ENCODE peak calls at places on chromosomes 6 and 20, in seven cellular contexts. Z is PC-3, C is GM23248, I is right cardiac atrium, H is fibroblast of lung, W is Peyer's patch, K is small intestine. O is an unnamed sample. For H3K4me1, the result is how much of the 10 kb centered on the place peaks cover.

GRCh38 chr6:13677878-13678254 is 33.8 kb downstream of the RANBP9 start:
- DNase-seq in I (no peak), C (no peak), H (no peak), K (peak), Z (no peak), W (no peak), O (no peak)

GRCh38 chr6:111407686-111408085 is 75.3 kb downstream of the REV3L start:
- DNase-seq in H (no peak), C (no peak), I (no peak), K (no peak), Z (no peak), W (no peak), O (no peak)

GRCh38 chr6:151005896-151006632 is 140.6 kb downstream of the MTHFD1L start:
- DNase-seq in K (no peak), I (no peak), Z (no peak), C (no peak), H (no peak), W (no peak), O (no peak)

GRCh38 chr6:9494864-9495263 is 920.0 kb downstream of the TFAP2A start:
- DNase-seq in H (peak), Z (no peak), W (no peak), I (no peak), K (no peak), C (peak), O (no peak)

GRCh38 chr20:58471161-58471834 is 43.9 kb downstream of the APCDD1L start:
- DNase-seq in I (peak), K (no peak), Z (no peak), W (no peak), C (peak), H (peak), O (no peak)

GRCh38 chr20:54356726-54357235 is 118.6 kb upstream of the DOK5 start:
- DNase-seq in I (no peak), Z (no peak), C (peak), W (no peak), K (no peak), H (peak), O (no peak)

GRCh38 chr6:100392423-100392822 is 72.3 kb downstream of the SIM1 start:
- DNase-seq in I (no peak), Z (no peak), K (no peak), H (no peak), C (no peak), W (no peak), O (no peak)

GRCh38 chr6:118986312-118986711 is 51.4 kb upstream of the MCM9 start:
- DNase-seq in K (no peak), Z (no peak), I (no peak), H (no peak), C (no peak), W (no peak), O (no peak)

GRCh38 chr6:144321839-144322591 is 36.9 kb downstream of the UTRN start:
- DNase-seq in W (no peak), Z (peak), K (no peak), H (peak), I (no peak), C (peak), O (no peak)

GRCh38 chr6:71236926-71237425 is 51.6 kb upstream of the OGFRL1 start:
- DNase-seq in W (no peak), I (no peak), C (no peak), Z (no peak), H (no peak), K (no peak), O (no peak)

GRCh38 chr6:108179741-108180140 is 13.9 kb downstream of the NR2E1 start:
- DNase-seq in W (no peak), H (no peak), I (no peak), C (no peak), K (no peak), Z (no peak), O (no peak)

GRCh38 chr20:56222945-56223344 is 25.6 kb upstream of the MC3R start:
- DNase-seq in H (no peak), I (no peak), K (no peak), Z (no peak), W (no peak), C (peak), O (no peak)

GRCh38 chr6:30829016-30829415 is 55.3 kb upstream of the DDR1 start:
- DNase-seq in W (no peak), H (no peak), I (no peak), K (no peak), C (no peak), Z (no peak), O (no peak)

GRCh38 chr6:30828027-30828962 is 56.0 kb upstream of the DDR1 start:
- DNase-seq in W (peak), H (peak), Z (peak), I (peak), C (peak), K (peak), O (peak)

GRCh38 chr6:30832864-30833263 is 51.5 kb upstream of the DDR1 start:
- DNase-seq in Z (no peak), W (no peak), I (no peak), C (no peak), H (no peak), K (no peak), O (no peak)

GRCh38 chr6:30829639-30830250 is 54.6 kb upstream of the DDR1 start:
- DNase-seq in H (no peak), W (no peak), Z (peak), I (no peak), K (no peak), C (no peak), O (no peak)

DNA sequence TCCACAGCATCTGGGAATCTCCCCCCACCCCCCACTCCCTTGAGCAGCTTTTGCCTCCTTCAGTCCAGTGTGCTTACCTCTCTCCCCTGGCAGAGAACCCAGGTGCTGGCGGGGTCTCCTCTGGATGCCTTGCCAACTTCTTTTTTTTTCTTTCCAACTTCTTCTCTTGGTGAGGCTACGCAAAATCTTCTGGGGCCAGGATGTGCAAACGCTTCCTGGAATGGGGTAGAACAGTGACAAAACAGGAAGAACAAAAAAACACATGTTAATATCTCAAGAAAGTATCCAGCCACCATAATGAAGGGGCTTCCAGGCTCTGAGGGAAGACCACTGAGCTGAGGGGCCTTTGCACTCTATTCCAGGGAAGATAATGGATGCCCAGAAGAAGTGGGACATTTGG is 53.9 kb upstream of the DDR1 start:
- DNase-seq in K (no peak), I (no peak), H (no peak), C (no peak), Z (no peak), W (peak), O (no peak)
- H3K4me1 ChIP-seq in K (under half), I (under half), H (under half), C (under half), Z (under half), W (under half), O (under half)

GRCh38 chr6:30684386-30685156 is 1.9 kb downstream of the PPP1R18 start:
- DNase-seq in H (peak), I (peak), Z (no peak), K (peak), C (peak), W (peak), O (peak)

GRCh38 chr6:30683137-30683979 is 3.1 kb downstream of the PPP1R18 start:
- DNase-seq in H (no peak), C (no peak), K (no peak), W (no peak), Z (no peak), I (no peak), O (no peak)

GRCh38 chr6:30683980-30684338 is 2.5 kb downstream of the PPP1R18 start:
- DNase-seq in K (no peak), H (no peak), Z (no peak), W (no peak), C (peak), I (no peak), O (no peak)

GRCh38 chr6:30681696-30682180 is 4.7 kb downstream of the PPP1R18 start:
- DNase-seq in W (no peak), H (no peak), K (no peak), Z (no peak), I (no peak), C (no peak), O (no peak)

DNA sequence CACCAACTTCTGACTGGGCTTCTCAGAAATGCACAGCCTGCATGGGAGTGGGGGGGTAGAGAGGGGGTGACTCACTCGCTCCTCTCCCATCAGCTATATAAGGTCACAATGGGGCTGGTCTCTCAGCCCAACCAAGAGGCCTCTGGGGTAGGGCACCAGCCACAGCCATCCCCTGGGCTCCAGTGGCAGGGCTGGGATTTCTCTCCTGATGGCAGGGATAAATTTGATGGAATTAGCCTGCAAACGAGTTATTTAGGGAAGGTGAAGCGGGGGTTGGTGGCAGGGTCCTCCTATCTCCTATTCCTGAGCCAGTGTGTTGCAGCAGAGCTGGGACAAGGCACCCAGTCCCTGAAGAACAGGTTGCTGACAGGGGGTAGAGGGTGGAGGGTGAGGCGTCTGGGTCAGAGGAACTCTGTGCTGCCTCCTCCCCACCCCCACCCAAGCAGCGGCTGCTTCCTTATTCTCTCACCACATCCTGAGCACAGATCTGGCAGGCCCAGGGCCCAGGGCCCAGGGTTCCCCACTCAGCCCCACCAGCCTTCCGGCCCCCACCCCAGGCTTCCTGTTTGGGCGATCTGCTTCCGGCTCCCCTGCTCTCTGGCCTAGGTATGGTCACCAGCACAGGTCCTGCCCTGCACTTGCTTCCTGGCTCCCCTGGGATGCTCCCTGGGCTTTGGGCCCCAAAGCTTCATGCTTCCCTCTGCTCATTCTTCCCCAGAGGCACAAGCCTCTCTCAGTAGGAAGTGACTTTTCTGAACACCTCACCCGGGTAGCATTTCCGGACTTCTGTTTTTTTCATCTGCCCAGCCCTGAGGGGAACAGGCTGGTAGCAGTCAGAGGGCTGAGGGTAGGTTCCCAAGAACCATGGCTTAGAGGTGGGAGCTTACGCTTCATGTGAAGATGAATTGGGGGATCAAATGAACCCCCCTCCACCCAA is 4.0 kb downstream of the PPP1R18 start:
- DNase-seq in Z (peak), H (peak), K (peak), W (peak), I (peak), C (peak), O (peak)
- H3K4me1 ChIP-seq in Z (half or more), H (under half), K (under half), W (under half), I (under half), C (under half), O (half or more)

DNA sequence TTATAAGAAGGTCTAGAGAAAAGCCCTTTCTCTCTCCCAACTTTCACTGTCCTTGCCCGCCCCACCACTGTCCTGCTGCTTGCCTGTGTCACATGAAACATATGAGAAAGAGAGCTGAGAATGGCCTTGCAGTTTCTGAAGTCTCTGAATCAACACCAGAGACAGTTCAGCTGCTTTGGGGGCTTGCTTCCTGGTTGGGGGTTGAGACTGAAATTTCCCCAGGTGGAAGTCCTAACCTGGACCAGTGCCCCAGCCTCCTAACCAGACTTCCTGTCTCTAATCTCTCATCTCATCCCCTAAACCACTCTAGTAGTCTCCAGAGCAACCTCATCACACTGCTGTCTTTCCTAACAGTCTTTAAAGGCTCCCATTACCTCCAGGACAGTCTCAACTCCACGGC is 10.7 kb downstream of the TRAM2 start:
- DNase-seq in K (no peak), W (no peak), H (no peak), I (no peak), Z (no peak), C (no peak), O (no peak)
- H3K4me1 ChIP-seq in K (under half), W (under half), H (under half), I (under half), Z (under half), C (half or more), O (half or more)

DNA sequence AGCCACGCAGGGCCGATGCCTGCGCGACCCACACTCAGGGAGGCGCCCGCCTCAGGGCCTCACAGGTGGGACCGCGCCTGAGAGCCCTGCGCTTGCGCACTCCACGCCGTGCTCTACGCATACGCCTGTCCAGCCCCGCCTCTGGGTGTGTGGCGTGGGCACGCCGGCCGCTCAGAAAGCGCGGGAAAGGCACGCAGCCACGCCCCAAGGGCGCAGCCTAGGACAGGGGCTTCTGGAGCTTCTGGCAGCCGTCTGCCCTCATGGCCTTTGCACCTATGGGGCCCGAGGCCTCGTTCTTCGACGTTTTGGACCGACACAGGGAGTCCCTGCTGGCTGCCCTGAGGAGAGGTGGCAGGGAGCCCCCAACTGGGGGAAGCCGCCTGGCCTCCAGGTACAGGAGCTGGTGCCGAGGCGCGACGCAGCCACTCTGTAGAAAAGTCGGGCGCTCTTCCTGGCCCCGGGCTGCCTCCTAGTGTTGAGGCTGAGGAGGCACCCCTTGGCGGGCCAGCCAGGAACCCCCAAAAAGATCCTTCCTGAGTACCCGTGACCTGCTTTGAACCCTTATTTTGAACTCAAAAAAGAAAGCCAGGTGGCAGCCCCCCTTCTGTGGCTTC is at the start of gene SPO11:
- DNase-seq in I (no peak), K (no peak), C (no peak), W (no peak), H (no peak), Z (no peak), O (no peak)
- H3K4me1 ChIP-seq in I (under half), K (under half), C (under half), W (under half), H (under half), Z (under half), O (under half)

GRCh38 chr20:45359069-45359405 is 3.9 kb upstream of the SYS1 start:
- DNase-seq in W (no peak), Z (no peak), H (peak), I (no peak), K (no peak), C (peak), O (peak)
- H3K4me1 ChIP-seq in W (under half), Z (under half), H (under half), I (under half), K (under half), C (under half), O (half or more)

GRCh38 chr6:11428351-11428750 is 109.2 kb upstream of the TMEM170B start:
- DNase-seq in W (no peak), Z (no peak), K (no peak), I (no peak), C (peak), H (no peak), O (no peak)
- H3K4me1 ChIP-seq in W (under half), Z (half or more), K (under half), I (under half), C (half or more), H (under half), O (half or more)